ENCODE peak calls at places on chromosome 15, in nine cellular contexts. One of them, this sample, is unnamed.

GRCh38 chr15:101058735-101059134 is 139.6 kb downstream of the LRRK1 start:
- DNase-seq in AG04450: no peak
- DNase-seq in H1: peak; percentile 13
- DNase-seq in MM.1S: no peak
- DNase-seq in astrocyte: no peak
- DNase-seq in dorsolateral prefrontal cortex: no peak
- DNase-seq in CD8-positive, alpha-beta T cell: no peak
- DNase-seq in CD4-positive, alpha-beta memory T cell: no peak
- DNase-seq in heart right ventricle: no peak
- DNase-seq in this sample: no peak

GRCh38 chr15:74631935-74632560 is 16.4 kb downstream of the CLK3 start:
- DNase-seq in AG04450: no peak
- DNase-seq in H1: peak; percentile 87
- DNase-seq in MM.1S: peak; percentile 59
- DNase-seq in astrocyte: no peak
- DNase-seq in dorsolateral prefrontal cortex: peak; percentile 68
- DNase-seq in CD8-positive, alpha-beta T cell: peak; percentile 27
- DNase-seq in CD4-positive, alpha-beta memory T cell: peak; percentile 25
- DNase-seq in heart right ventricle: peak; percentile 65
- DNase-seq in this sample: peak; percentile 56

GRCh38 chr15:33834892-33835730 is 133.2 kb upstream of the CHRM5 start:
- DNase-seq in AG04450: no peak
- DNase-seq in H1: peak; percentile 52
- DNase-seq in MM.1S: no peak
- DNase-seq in astrocyte: no peak
- DNase-seq in dorsolateral prefrontal cortex: no peak
- DNase-seq in CD8-positive, alpha-beta T cell: no peak
- DNase-seq in CD4-positive, alpha-beta memory T cell: no peak
- DNase-seq in heart right ventricle: no peak
- DNase-seq in this sample: no peak

GRCh38 chr15:88118741-88119140 is 137.8 kb downstream of the NTRK3 start:
- DNase-seq in AG04450: no peak
- DNase-seq in H1: no peak
- DNase-seq in MM.1S: no peak
- DNase-seq in astrocyte: no peak
- DNase-seq in dorsolateral prefrontal cortex: no peak
- DNase-seq in CD8-positive, alpha-beta T cell: no peak
- DNase-seq in CD4-positive, alpha-beta memory T cell: no peak
- DNase-seq in heart right ventricle: no peak
- DNase-seq in this sample: no peak

GRCh38 chr15:38299216-38299615 is 46.6 kb downstream of the SPRED1 start:
- DNase-seq in AG04450: peak; percentile 13
- DNase-seq in H1: no peak
- DNase-seq in MM.1S: no peak
- DNase-seq in astrocyte: peak; percentile 75
- DNase-seq in dorsolateral prefrontal cortex: no peak
- DNase-seq in CD8-positive, alpha-beta T cell: no peak
- DNase-seq in CD4-positive, alpha-beta memory T cell: no peak
- DNase-seq in heart right ventricle: no peak
- DNase-seq in this sample: no peak

GRCh38 chr15:29278436-29279099 is 8.9 kb upstream of the NSMCE3 start:
- DNase-seq in AG04450: peak; percentile 59
- DNase-seq in H1: no peak
- DNase-seq in MM.1S: no peak
- DNase-seq in astrocyte: peak; percentile 91
- DNase-seq in dorsolateral prefrontal cortex: no peak
- DNase-seq in CD8-positive, alpha-beta T cell: no peak
- DNase-seq in CD4-positive, alpha-beta memory T cell: no peak
- DNase-seq in heart right ventricle: no peak
- DNase-seq in this sample: no peak

GRCh38 chr15:73570355-73571032 is 62.7 kb downstream of the NPTN start:
- DNase-seq in AG04450: no peak
- DNase-seq in H1: no peak
- DNase-seq in MM.1S: no peak
- DNase-seq in astrocyte: no peak
- DNase-seq in dorsolateral prefrontal cortex: no peak
- DNase-seq in CD8-positive, alpha-beta T cell: no peak
- DNase-seq in CD4-positive, alpha-beta memory T cell: no peak
- DNase-seq in heart right ventricle: no peak
- DNase-seq in this sample: no peak

GRCh38 chr15:73746883-73747282 is 6.3 kb downstream of the INSYN1 start:
- DNase-seq in AG04450: no peak
- DNase-seq in H1: no peak
- DNase-seq in MM.1S: no peak
- DNase-seq in astrocyte: no peak
- DNase-seq in dorsolateral prefrontal cortex: no peak
- DNase-seq in CD8-positive, alpha-beta T cell: no peak
- DNase-seq in CD4-positive, alpha-beta memory T cell: no peak
- DNase-seq in heart right ventricle: no peak
- DNase-seq in this sample: no peak

GRCh38 chr15:87368511-87368910 is 888.0 kb downstream of the NTRK3 start:
- DNase-seq in AG04450: no peak
- DNase-seq in H1: no peak
- DNase-seq in MM.1S: no peak
- DNase-seq in astrocyte: no peak
- DNase-seq in dorsolateral prefrontal cortex: no peak
- DNase-seq in CD8-positive, alpha-beta T cell: no peak
- DNase-seq in CD4-positive, alpha-beta memory T cell: no peak
- DNase-seq in heart right ventricle: no peak
- DNase-seq in this sample: no peak

GRCh38 chr15:58137686-58138085 is 495 bp upstream of the AQP9 start:
- DNase-seq in AG04450: no peak
- DNase-seq in H1: no peak
- DNase-seq in MM.1S: no peak
- DNase-seq in astrocyte: no peak
- DNase-seq in dorsolateral prefrontal cortex: no peak
- DNase-seq in CD8-positive, alpha-beta T cell: no peak
- DNase-seq in CD4-positive, alpha-beta memory T cell: no peak
- DNase-seq in heart right ventricle: no peak
- DNase-seq in this sample: no peak

DNA sequence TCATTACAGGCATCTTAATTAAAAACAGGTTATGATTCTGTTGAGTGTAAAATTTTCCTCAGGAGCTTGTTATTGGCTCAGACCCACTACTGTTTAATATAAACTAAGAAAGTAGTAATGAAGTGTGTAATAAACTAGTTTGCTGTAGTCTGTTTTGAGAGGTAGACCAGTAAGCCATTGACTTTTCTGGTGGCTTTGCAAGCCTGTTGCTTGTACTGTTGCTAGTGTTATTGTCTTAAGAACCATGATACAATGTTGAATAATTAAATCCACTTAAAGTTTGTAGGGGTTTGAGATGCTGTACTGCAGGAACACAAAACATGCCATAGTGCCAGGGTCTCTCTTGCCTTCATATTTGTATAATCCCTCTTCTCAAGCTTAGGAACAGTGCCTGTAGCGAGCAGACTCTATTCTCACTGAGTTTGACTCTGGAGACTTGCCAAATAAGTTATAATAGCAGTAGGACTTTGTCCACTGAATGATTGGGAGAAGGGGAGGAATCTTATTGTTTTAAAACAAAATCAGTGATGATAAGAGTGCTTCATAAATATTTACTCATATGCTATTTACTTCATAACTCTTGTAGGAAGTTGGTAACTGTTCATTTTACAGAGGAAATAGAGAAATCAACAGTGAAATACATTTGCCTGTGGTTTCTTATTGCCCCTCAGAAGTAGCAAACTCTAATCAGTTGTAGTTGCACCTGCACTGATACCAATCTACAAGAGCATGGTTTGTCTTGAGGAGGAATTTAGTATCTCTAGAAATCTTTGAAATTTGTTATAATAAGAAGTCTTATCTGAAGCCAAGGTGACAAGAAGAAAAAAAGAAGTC is 13.4 kb downstream of the TCF12 start:
- DNase-seq in AG04450: no peak
- DNase-seq in H1: no peak
- DNase-seq in MM.1S: no peak
- DNase-seq in astrocyte: no peak
- DNase-seq in dorsolateral prefrontal cortex: no peak
- DNase-seq in CD8-positive, alpha-beta T cell: no peak
- DNase-seq in CD4-positive, alpha-beta memory T cell: no peak
- DNase-seq in heart right ventricle: no peak
- DNase-seq in this sample: no peak
- H3K4me3 ChIP-seq in AG04450: no peak overlapping the region
- H3K4me3 ChIP-seq in H1: no peak overlapping the region
- H3K4me3 ChIP-seq in MM.1S: no peak overlapping the region
- H3K4me3 ChIP-seq in astrocyte: no peak overlapping the region
- H3K4me3 ChIP-seq in dorsolateral prefrontal cortex: no peak overlapping the region
- H3K4me3 ChIP-seq in CD8-positive, alpha-beta T cell: no peak overlapping the region
- H3K4me3 ChIP-seq in CD4-positive, alpha-beta memory T cell: no peak overlapping the region
- H3K4me3 ChIP-seq in heart right ventricle: no peak overlapping the region
- H3K4me3 ChIP-seq in this sample: no peak overlapping the region

GRCh38 chr15:65373163-65373651 is 4.6 kb downstream of the IGDCC3 start:
- DNase-seq in AG04450: no peak
- DNase-seq in H1: no peak
- DNase-seq in MM.1S: no peak
- DNase-seq in astrocyte: no peak
- DNase-seq in dorsolateral prefrontal cortex: no peak
- DNase-seq in CD8-positive, alpha-beta T cell: no peak
- DNase-seq in CD4-positive, alpha-beta memory T cell: no peak
- DNase-seq in heart right ventricle: no peak
- DNase-seq in this sample: no peak

GRCh38 chr15:65374334-65374733 is 3.5 kb downstream of the IGDCC3 start:
- DNase-seq in AG04450: no peak
- DNase-seq in H1: no peak
- DNase-seq in MM.1S: no peak
- DNase-seq in astrocyte: no peak
- DNase-seq in dorsolateral prefrontal cortex: no peak
- DNase-seq in CD8-positive, alpha-beta T cell: no peak
- DNase-seq in CD4-positive, alpha-beta memory T cell: no peak
- DNase-seq in heart right ventricle: no peak
- DNase-seq in this sample: no peak

GRCh38 chr15:65370885-65371284 is 6.9 kb downstream of the IGDCC3 start:
- DNase-seq in AG04450: no peak
- DNase-seq in H1: no peak
- DNase-seq in MM.1S: no peak
- DNase-seq in astrocyte: no peak
- DNase-seq in dorsolateral prefrontal cortex: no peak
- DNase-seq in CD8-positive, alpha-beta T cell: no peak
- DNase-seq in CD4-positive, alpha-beta memory T cell: no peak
- DNase-seq in heart right ventricle: no peak
- DNase-seq in this sample: no peak

GRCh38 chr15:65371976-65372786 is 5.6 kb downstream of the IGDCC3 start:
- DNase-seq in AG04450: no peak
- DNase-seq in H1: no peak
- DNase-seq in MM.1S: no peak
- DNase-seq in astrocyte: no peak
- DNase-seq in dorsolateral prefrontal cortex: no peak
- DNase-seq in CD8-positive, alpha-beta T cell: no peak
- DNase-seq in CD4-positive, alpha-beta memory T cell: no peak
- DNase-seq in heart right ventricle: no peak
- DNase-seq in this sample: no peak

GRCh38 chr15:65372787-65373067 is 5.1 kb downstream of the IGDCC3 start:
- DNase-seq in AG04450: no peak
- DNase-seq in H1: no peak
- DNase-seq in MM.1S: no peak
- DNase-seq in astrocyte: no peak
- DNase-seq in dorsolateral prefrontal cortex: no peak
- DNase-seq in CD8-positive, alpha-beta T cell: no peak
- DNase-seq in CD4-positive, alpha-beta memory T cell: no peak
- DNase-seq in heart right ventricle: no peak
- DNase-seq in this sample: no peak
- H3K27ac ChIP-seq in AG04450: no peak overlapping the region
- H3K27ac ChIP-seq in H1: no peak overlapping the region
- H3K27ac ChIP-seq in MM.1S: no peak overlapping the region
- H3K27ac ChIP-seq in astrocyte: no peak overlapping the region
- H3K27ac ChIP-seq in dorsolateral prefrontal cortex: no peak overlapping the region
- H3K27ac ChIP-seq in CD8-positive, alpha-beta T cell: no peak overlapping the region
- H3K27ac ChIP-seq in CD4-positive, alpha-beta memory T cell: no peak overlapping the region
- H3K27ac ChIP-seq in heart right ventricle: no peak overlapping the region
- H3K27ac ChIP-seq in this sample: no peak overlapping the region

DNA sequence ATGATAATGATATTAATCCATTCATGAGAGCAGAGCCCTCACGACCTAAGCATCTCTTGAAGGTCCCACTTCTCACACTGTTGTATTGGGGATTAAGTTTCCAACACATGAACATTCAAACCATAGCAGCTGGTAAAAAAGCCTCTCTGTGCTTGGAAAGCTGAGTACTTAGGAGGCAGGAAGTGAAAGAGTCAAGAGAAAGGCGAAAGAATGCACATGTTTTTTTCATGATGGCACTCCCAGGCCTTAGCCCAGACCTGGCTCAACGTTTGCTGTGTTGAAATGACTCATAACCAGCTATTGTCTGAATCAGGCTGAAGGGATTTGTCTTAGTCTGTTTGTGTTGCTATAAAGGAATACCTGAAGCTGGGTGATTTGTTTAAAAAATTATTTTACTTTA is 84.4 kb upstream of the RGMA start:
- DNase-seq in AG04450: no peak
- DNase-seq in H1: no peak
- DNase-seq in MM.1S: peak; percentile 18
- DNase-seq in astrocyte: peak; percentile 86
- DNase-seq in dorsolateral prefrontal cortex: no peak
- DNase-seq in CD8-positive, alpha-beta T cell: no peak
- DNase-seq in CD4-positive, alpha-beta memory T cell: no peak
- DNase-seq in heart right ventricle: no peak
- DNase-seq in this sample: no peak
- H3K4me3 ChIP-seq in AG04450: no peak overlapping the region
- H3K4me3 ChIP-seq in H1: no peak overlapping the region
- H3K4me3 ChIP-seq in MM.1S: no peak overlapping the region
- H3K4me3 ChIP-seq in astrocyte: no peak overlapping the region
- H3K4me3 ChIP-seq in dorsolateral prefrontal cortex: no peak overlapping the region
- H3K4me3 ChIP-seq in CD8-positive, alpha-beta T cell: no peak overlapping the region
- H3K4me3 ChIP-seq in CD4-positive, alpha-beta memory T cell: no peak overlapping the region
- H3K4me3 ChIP-seq in heart right ventricle: no peak overlapping the region
- H3K4me3 ChIP-seq in this sample: no peak overlapping the region

DNA sequence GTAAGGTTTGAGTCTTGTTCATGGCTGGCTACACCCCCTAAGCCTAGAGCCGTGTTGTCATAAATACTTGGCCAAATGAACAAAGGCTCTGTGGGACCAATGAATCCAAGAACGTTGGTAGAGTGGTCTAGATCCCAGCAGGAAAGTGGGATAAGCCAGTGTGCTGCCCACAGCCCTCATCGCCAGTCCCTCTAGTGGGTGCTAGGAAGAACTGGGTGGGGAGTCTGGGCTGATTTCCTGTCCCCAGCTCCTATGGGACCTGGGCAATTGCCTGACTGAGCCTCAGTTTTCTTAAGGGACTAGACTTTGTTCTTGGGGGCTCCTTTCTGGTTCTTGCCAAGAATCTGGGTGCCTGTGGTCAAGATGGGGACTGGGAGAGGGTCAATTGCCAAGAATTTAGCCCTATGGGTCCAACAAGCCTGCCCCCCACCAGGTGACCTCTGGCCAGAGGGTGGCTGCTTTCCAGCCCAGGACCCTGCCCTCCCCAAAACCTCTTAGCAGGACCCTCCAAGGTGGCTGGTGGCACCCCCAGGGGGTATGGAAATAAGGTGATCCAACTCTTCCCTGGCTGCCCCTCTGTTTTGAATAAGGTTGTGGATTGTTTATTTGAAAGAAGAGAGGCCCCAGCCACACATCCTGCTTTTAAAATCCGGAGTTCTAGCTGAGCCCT is 42.7 kb downstream of the SMAD6 start:
- DNase-seq in AG04450: no peak
- DNase-seq in H1: no peak
- DNase-seq in MM.1S: no peak
- DNase-seq in astrocyte: no peak
- DNase-seq in dorsolateral prefrontal cortex: peak; percentile 2
- DNase-seq in CD8-positive, alpha-beta T cell: no peak
- DNase-seq in CD4-positive, alpha-beta memory T cell: no peak
- DNase-seq in heart right ventricle: no peak
- DNase-seq in this sample: no peak
- H3K27ac ChIP-seq in AG04450: peak overlapping the region; percentile 31
- H3K27ac ChIP-seq in H1: no peak overlapping the region
- H3K27ac ChIP-seq in MM.1S: no peak overlapping the region
- H3K27ac ChIP-seq in astrocyte: no peak overlapping the region
- H3K27ac ChIP-seq in dorsolateral prefrontal cortex: no peak overlapping the region
- H3K27ac ChIP-seq in CD8-positive, alpha-beta T cell: no peak overlapping the region
- H3K27ac ChIP-seq in CD4-positive, alpha-beta memory T cell: no peak overlapping the region
- H3K27ac ChIP-seq in heart right ventricle: no peak overlapping the region
- H3K27ac ChIP-seq in this sample: no peak overlapping the region

GRCh38 chr15:77818484-77819270 is 186.0 kb upstream of the LINGO1 start:
- DNase-seq in AG04450: no peak
- DNase-seq in H1: peak; percentile 68
- DNase-seq in MM.1S: no peak
- DNase-seq in astrocyte: no peak
- DNase-seq in dorsolateral prefrontal cortex: no peak
- DNase-seq in CD8-positive, alpha-beta T cell: no peak
- DNase-seq in CD4-positive, alpha-beta memory T cell: no peak
- DNase-seq in heart right ventricle: no peak
- DNase-seq in this sample: no peak
- H3K4me3 ChIP-seq in AG04450: no peak overlapping the region
- H3K4me3 ChIP-seq in H1: peak overlapping the region; percentile 77
- H3K4me3 ChIP-seq in MM.1S: no peak overlapping the region
- H3K4me3 ChIP-seq in astrocyte: no peak overlapping the region
- H3K4me3 ChIP-seq in dorsolateral prefrontal cortex: peak overlapping the region; percentile 53
- H3K4me3 ChIP-seq in CD8-positive, alpha-beta T cell: no peak overlapping the region
- H3K4me3 ChIP-seq in CD4-positive, alpha-beta memory T cell: no peak overlapping the region
- H3K4me3 ChIP-seq in heart right ventricle: no peak overlapping the region
- H3K4me3 ChIP-seq in this sample: no peak overlapping the region

This sample was measured in HL-60.